ENCODE peak calls at places on chromosomes 16 and 17, in four cellular contexts. G is body of pancreas, K is keratinocyte, C is neural crest cell. N is an unnamed sample.

GRCh38 chr16:69143116-69143515 is 10.7 kb downstream of the UTP4 start:
- DNase-seq in K (no peak), C (no peak), G (no peak), N (no peak)

GRCh38 chr17:9904277-9905077 is 594 bp downstream of the RCVRN start:
- DNase-seq in K (no peak), G (no peak), C (no peak), N (no peak)

GRCh38 chr16:73268311-73268997 is 220.5 kb upstream of the ZFHX3 start:
- DNase-seq in K (no peak), C (no peak), G (no peak), N (no peak)

GRCh38 chr17:82378741-82379021 is 7.1 kb downstream of the UTS2R start:
- DNase-seq in K (no peak), G (no peak), C (no peak), N (no peak)

GRCh38 chr17:72270530-72270929 is 149.7 kb downstream of the SOX9 start:
- DNase-seq in G (no peak), K (peak), C (no peak), N (no peak)

GRCh38 chr17:58527949-58528348 is 13.5 kb upstream of the MTMR4 start:
- DNase-seq in K (no peak), G (no peak), C (no peak), N (no peak)

GRCh38 chr16:19883296-19883951 is 1.2 kb downstream of the GPRC5B start:
- DNase-seq in K (no peak), G (peak), C (peak), N (no peak)

GRCh38 chr16:25014500-25015147 is 545 bp downstream of the ARHGAP17 start:
- DNase-seq in K (no peak), C (peak), G (peak), N (peak)

GRCh38 chr17:2963332-2964027 is 99.9 kb downstream of the OR1D5 start:
- DNase-seq in G (no peak), C (no peak), K (no peak), N (no peak)

GRCh38 chr17:9218068-9218635 is 196.8 kb downstream of the NTN1 start:
- DNase-seq in G (no peak), C (no peak), K (no peak), N (no peak)

GRCh38 chr17:9226130-9226793 is 205.0 kb downstream of the NTN1 start:
- DNase-seq in C (no peak), K (no peak), G (no peak), N (no peak)

GRCh38 chr17:28983286-28984240 is 22.3 kb downstream of the SEZ6 start:
- DNase-seq in G (no peak), C (no peak), K (no peak), N (no peak)

GRCh38 chr16:31508706-31509523 is 724 bp upstream of the RUSF1 start:
- DNase-seq in K (no peak), G (no peak), C (no peak), N (no peak)

GRCh38 chr16:47499080-47499699 is 38.1 kb downstream of the PHKB start:
- DNase-seq in K (no peak), G (no peak), C (no peak), N (no peak)

GRCh38 chr16:84505249-84506156 is 1.0 kb upstream of the MEAK7 start:
- DNase-seq in K (no peak), C (no peak), G (no peak), N (no peak)

GRCh38 chr17:42409467-42410351 is 13.3 kb downstream of the CAVIN1 start:
- DNase-seq in C (no peak), K (no peak), G (peak), N (no peak)

GRCh38 chr17:44221862-44222111 is 2.3 kb upstream of the UBTF start:
- DNase-seq in C (no peak), G (no peak), K (no peak), N (peak)

GRCh38 chr16:46748775-46749705 is 896 bp upstream of the MYLK3 start:
- DNase-seq in K (no peak), C (no peak), G (no peak), N (no peak)

GRCh38 chr17:66898536-66898935 is 63.6 kb downstream of the CACNG5 start:
- DNase-seq in G (no peak), C (no peak), K (no peak), N (no peak)
- TF ChIP-seq CTCF in G (no peak), C (no peak), K (no peak), N (no peak)

GRCh38 chr16:67407788-67408452 is 8.4 kb downstream of the ZDHHC1 start:
- DNase-seq in C (no peak), K (no peak), G (no peak), N (no peak)
- TF ChIP-seq CTCF in C (no peak), K (peak), G (no peak), N (no peak)

DNA sequence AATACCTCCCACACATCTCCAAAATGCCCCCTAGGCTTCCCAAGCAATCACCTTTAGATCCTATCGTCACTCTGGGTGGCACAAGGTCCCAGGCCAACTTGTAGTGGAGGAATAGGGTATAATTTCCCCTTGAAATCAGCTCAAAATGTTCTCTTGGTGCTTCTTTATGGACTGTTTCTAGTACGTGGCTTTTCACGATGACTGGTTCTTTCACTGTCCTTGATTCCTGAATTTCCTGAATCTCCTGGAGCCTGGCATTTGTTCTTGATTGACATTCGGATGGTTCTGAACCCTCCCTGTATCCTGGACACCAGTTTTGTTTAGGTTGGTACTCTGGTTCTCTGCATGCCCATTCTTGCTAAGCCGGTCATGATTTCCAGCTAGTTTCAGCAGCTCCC is 6.9 kb upstream of the VPS53 start:
- DNase-seq in G (no peak), C (no peak), K (no peak), N (no peak)
- TF ChIP-seq CTCF in G (no peak), C (no peak), K (no peak), N (no peak)

DNA sequence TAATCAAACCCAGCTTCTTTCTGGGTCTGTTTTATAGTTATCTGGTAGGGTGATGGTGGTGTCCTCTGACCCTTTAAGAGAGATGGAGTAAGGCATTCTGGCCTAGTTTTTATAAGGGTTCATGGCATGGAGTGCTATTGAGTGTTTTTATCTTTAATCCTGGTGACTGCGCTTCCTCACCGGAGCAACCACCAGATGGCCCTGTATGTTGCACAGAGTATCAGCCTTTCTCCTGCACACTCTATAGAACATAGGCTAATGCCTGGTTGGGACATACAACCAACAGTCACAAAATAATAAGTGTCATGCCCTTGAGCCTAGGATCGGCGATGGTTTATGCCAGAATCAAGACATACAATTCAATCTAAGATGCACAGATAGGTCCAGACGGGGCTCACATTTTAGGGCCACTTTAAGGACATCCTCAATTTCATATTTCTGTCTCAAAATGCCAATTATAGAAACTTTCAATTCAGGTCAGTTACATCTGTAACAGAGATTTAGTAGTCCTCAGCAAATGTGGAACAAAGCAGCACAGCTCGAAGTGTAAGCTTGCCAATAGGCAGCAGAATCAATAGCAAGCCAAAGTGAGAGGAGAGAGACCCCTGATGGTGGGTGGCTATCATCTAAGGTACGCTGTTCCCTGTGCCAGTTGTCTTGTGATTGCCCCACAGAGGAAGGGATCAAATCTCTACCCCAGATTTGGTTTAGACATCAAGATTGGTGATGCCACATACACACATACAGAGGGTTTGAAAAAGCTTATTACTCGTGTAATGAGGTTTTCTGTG is 37.2 kb upstream of the HOXB9 start:
- DNase-seq in C (no peak), K (no peak), G (no peak), N (no peak)
- TF ChIP-seq CTCF in C (no peak), K (no peak), G (no peak), N (no peak)

DNA sequence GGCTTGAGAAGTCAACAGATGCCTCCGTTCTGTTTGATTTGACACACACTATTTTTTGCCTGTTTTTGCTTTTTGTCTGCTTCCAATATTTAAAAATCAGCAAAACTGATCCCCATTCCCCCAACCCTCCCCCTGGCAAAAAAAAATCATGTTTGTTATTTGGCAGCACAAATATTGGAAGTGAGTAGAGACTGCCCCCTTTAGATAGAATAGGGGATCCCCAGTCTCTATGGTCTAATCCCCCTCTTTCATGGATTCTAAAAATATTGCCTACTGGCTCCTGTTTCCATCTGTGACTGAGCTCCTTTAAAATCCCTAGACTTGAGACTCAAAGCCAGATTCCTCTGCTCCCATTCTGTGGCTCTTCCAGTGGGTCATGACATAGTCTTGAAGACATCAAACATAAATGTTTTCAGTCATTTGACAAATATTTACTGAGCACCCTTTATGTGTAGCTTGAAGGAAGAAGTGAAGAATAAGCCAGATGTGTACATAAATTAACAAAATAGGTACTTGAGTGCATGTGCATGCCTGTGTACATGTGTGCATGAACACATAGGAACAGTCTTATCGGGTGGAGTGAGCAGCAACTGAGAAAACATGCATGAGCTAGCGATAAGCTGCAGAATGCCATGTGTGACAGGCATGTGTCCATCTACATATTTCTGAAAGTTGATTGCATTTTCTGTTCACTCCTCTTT is 101.2 kb downstream of the SALL1 start:
- DNase-seq in G (no peak), K (no peak), C (no peak), N (no peak)
- TF ChIP-seq CTCF in G (no peak), K (no peak), C (no peak), N (no peak)

GRCh38 chr17:79169861-79170260 is 95.2 kb downstream of the ENGASE start:
- DNase-seq in K (no peak), G (no peak), C (no peak), N (no peak)

GRCh38 chr17:79169366-79169765 is 94.7 kb downstream of the ENGASE start:
- DNase-seq in C (no peak), K (no peak), G (no peak), N (no peak)

GRCh38 chr17:79167486-79167885 is 92.9 kb downstream of the ENGASE start:
- DNase-seq in K (no peak), G (no peak), C (no peak), N (no peak)

GRCh38 chr17:79171152-79171551 is 96.5 kb downstream of the ENGASE start:
- DNase-seq in C (no peak), K (no peak), G (no peak), N (no peak)

GRCh38 chr17:79168486-79169055 is 93.9 kb downstream of the ENGASE start:
- DNase-seq in C (no peak), G (no peak), K (no peak), N (no peak)
- TF ChIP-seq CTCF in C (no peak), G (no peak), K (no peak), N (no peak)

DNA sequence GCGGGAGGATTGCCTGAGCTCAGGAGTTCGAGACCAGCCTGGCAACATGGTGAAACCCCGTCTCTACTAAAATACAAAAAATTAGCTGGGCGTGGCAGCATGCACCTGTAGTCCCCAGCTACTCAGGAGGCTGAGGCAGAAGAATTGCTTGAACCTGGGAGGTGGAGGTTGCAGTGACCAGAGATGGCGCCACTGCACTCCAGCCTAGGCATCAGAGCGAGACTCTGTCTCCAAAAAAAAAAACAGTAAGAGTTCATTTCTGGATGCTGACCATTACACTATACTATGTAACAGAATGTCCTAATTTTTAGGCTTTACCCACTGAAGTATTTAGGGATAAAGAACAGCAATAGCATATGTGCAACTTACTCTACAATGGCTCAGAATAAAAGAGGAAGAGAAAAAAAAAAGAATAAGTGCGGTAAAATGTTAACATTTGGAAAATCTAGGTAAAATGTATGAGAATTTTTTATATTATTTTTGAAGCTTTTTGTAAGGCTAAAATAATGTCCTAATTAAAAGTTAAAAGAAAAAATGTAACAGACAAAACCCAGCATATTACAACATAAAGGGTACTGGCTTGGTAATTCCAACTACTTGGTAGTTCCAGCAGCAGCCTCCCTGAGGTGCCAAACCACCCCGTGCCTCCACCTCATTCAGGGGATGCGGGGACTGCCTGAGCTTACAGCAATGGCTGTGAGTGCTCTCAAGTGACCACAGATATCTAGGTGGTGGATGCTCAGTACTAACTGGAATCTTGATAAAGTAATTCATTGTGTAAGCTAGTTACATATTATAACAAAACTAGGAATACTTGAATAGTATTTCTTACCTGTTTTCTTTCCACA is 10.9 kb downstream of the COPS3 start:
- DNase-seq in C (peak), G (no peak), K (no peak), N (no peak)
- TF ChIP-seq CTCF in C (peak), G (no peak), K (peak), N (peak)

GRCh38 chr16:54812229-54812628 is 118.4 kb upstream of the IRX5 start:
- DNase-seq in C (no peak), G (no peak), K (no peak), N (no peak)
- TF ChIP-seq CTCF in C (no peak), G (no peak), K (no peak), N (no peak)